ENCODE peak calls at places on chromosomes 5 and 9, in five cellular contexts. V is islet precursor cell, T is Calu3, M is left ventricle myocardium inferior, Y is IMR-90. Q is an unnamed sample.

GRCh38 chr5:173964491-173964890 is 24.5 kb upstream of the C5orf47 start:
- DNase-seq in T (no peak), V (no peak), Y (no peak), M (no peak), Q (no peak)

GRCh38 chr5:86862093-86862492 is 244.4 kb downstream of the COX7C start:
- DNase-seq in M (no peak), T (no peak), V (no peak), Y (no peak), Q (no peak)

GRCh38 chr5:150762216-150762615 is 3.4 kb upstream of the DCTN4 start:
- DNase-seq in M (no peak), V (no peak), T (no peak), Y (no peak), Q (no peak)

GRCh38 chr9:112753725-112754124 is 3.2 kb downstream of the SNX30 start:
- DNase-seq in M (no peak), Y (peak), T (peak), V (peak), Q (peak)

GRCh38 chr5:80318212-80318611 is 1.6 kb upstream of the SPZ1 start:
- DNase-seq in V (no peak), T (no peak), Y (peak), M (no peak), Q (no peak)

GRCh38 chr9:127958728-127959127 is 21.1 kb upstream of the DPM2 start:
- DNase-seq in Y (no peak), M (no peak), T (no peak), V (no peak), Q (no peak)

GRCh38 chr5:55308254-55308836 is 556 bp downstream of the MTREX start:
- DNase-seq in T (peak), V (no peak), Y (peak), M (no peak), Q (peak)

GRCh38 chr5:41968153-41968723 is 43.2 kb downstream of the FBXO4 start:
- DNase-seq in M (no peak), T (no peak), V (no peak), Y (no peak), Q (peak)

GRCh38 chr9:130111805-130112204 is 58.1 kb downstream of the GPR107 start:
- DNase-seq in M (no peak), T (no peak), Y (no peak), V (no peak), Q (no peak)

Q was measured in mesendoderm.